ENCODE peak calls at places on chromosomes 1 and 21, in five cellular contexts. D is aorta; J is ovary; E is CD8-positive, alpha-beta T cell; I is heart right ventricle. X is an unnamed sample. For H3K9me3, the result is how much of the 10 kb centered on the place peaks cover.

GRCh38 chr1:203996126-203996525 is 76.8 kb upstream of the SOX13 start:
- DNase-seq in D (no peak), J (no peak), E (no peak), I (no peak), X (no peak)

GRCh38 chr1:209766051-209766450 is 10.2 kb downstream of the TRAF3IP3 start:
- DNase-seq in D (no peak), J (no peak), E (no peak), I (no peak), X (no peak)

GRCh38 chr21:45322231-45322959 is 34.7 kb upstream of the POFUT2 start:
- DNase-seq in D (peak), J (peak), E (no peak), I (no peak), X (no peak)

GRCh38 chr1:88774151-88774556 is 90.1 kb downstream of the PKN2 start:
- DNase-seq in D (no peak), J (no peak), E (no peak), I (no peak), X (no peak)

GRCh38 chr21:36630485-36631206 is 68.3 kb upstream of the SIM2 start:
- DNase-seq in D (no peak), J (no peak), E (peak), I (peak), X (peak)

GRCh38 chr1:66134004-66134403 is 341.3 kb downstream of the PDE4B start:
- DNase-seq in D (no peak), J (no peak), E (no peak), I (no peak), X (no peak)

GRCh38 chr1:2229032-2229920 is 1.2 kb downstream of the SKI start:
- DNase-seq in D (peak), J (peak), E (peak), I (no peak), X (no peak)

GRCh38 chr1:8460132-8460544 is 142.2 kb downstream of the SLC45A1 start:
- DNase-seq in D (no peak), J (no peak), E (no peak), I (no peak), X (no peak)

GRCh38 chr1:183932412-183932811 is 105.1 kb downstream of the COLGALT2 start:
- DNase-seq in D (peak), J (peak), E (no peak), I (peak), X (no peak)

GRCh38 chr1:15758537-15758936 is at the start of gene FBLIM1:
- DNase-seq in D (peak), J (peak), E (no peak), I (no peak), X (no peak)

GRCh38 chr21:44723177-44724131 is 12.1 kb upstream of the TSPEAR start:
- DNase-seq in D (peak), J (no peak), E (no peak), I (no peak), X (no peak)

GRCh38 chr1:27098447-27099153 is 56.3 kb downstream of the SLC9A1 start:
- DNase-seq in D (no peak), J (peak), E (no peak), I (no peak), X (no peak)

GRCh38 chr1:16430598-16430997 is 6.6 kb downstream of the SPATA21 start:
- DNase-seq in D (no peak), J (no peak), E (no peak), I (no peak), X (no peak)

GRCh38 chr1:205319081-205320018 is 2.2 kb downstream of the NUAK2 start:
- DNase-seq in D (no peak), J (peak), E (no peak), I (peak), X (no peak)

GRCh38 chr1:6001992-6002576 is 9.9 kb upstream of the NPHP4 start:
- DNase-seq in D (peak), J (peak), E (no peak), I (no peak), X (no peak)

GRCh38 chr21:35288238-35288637 is 239.1 kb upstream of the RUNX1 start:
- DNase-seq in D (no peak), J (no peak), E (no peak), I (no peak), X (no peak)

GRCh38 chr1:89396902-89397301 is 33.0 kb downstream of the GBP6 start:
- DNase-seq in D (no peak), J (no peak), E (no peak), I (no peak), X (no peak)

GRCh38 chr1:231443363-231443762 is 21.3 kb upstream of the EGLN1 start:
- DNase-seq in D (no peak), J (no peak), E (no peak), I (no peak), X (no peak)

GRCh38 chr1:21299007-21299406 is 8.7 kb upstream of the ECE1 start:
- DNase-seq in D (no peak), J (no peak), E (no peak), I (no peak), X (no peak)

GRCh38 chr1:160167580-160167979 is 16.2 kb downstream of the ATP1A4 start:
- DNase-seq in D (no peak), J (no peak), E (no peak), I (no peak), X (no peak)

GRCh38 chr1:119372493-119373086 is 4.0 kb downstream of the HAO2 start:
- DNase-seq in D (no peak), J (no peak), E (no peak), I (peak), X (no peak)

GRCh38 chr1:31666290-31666963 is 21.8 kb upstream of the PEF1 start:
- DNase-seq in D (no peak), J (no peak), E (no peak), I (peak), X (no peak)

GRCh38 chr21:32572574-32573420 is 12.5 kb downstream of the TCP10L start:
- DNase-seq in D (no peak), J (no peak), E (no peak), I (no peak), X (no peak)

GRCh38 chr1:42279055-42279454 is 56.0 kb downstream of the FOXJ3 start:
- DNase-seq in D (no peak), J (no peak), E (no peak), I (no peak), X (no peak)

GRCh38 chr21:27173052-27173451 is 206.2 kb upstream of the ADAMTS5 start:
- DNase-seq in D (no peak), J (no peak), E (no peak), I (no peak), X (no peak)

GRCh38 chr21:27171704-27172103 is 204.8 kb upstream of the ADAMTS5 start:
- DNase-seq in D (no peak), J (no peak), E (no peak), I (no peak), X (no peak)

GRCh38 chr21:27164208-27165172 is 197.6 kb upstream of the ADAMTS5 start:
- DNase-seq in D (no peak), J (no peak), E (no peak), I (no peak), X (no peak)

GRCh38 chr21:27168084-27168483 is 201.2 kb upstream of the ADAMTS5 start:
- DNase-seq in D (no peak), J (no peak), E (no peak), I (no peak), X (no peak)
- H3K9me3 ChIP-seq in D (under half), J (under half), E (under half), I (under half), X (under half)

DNA sequence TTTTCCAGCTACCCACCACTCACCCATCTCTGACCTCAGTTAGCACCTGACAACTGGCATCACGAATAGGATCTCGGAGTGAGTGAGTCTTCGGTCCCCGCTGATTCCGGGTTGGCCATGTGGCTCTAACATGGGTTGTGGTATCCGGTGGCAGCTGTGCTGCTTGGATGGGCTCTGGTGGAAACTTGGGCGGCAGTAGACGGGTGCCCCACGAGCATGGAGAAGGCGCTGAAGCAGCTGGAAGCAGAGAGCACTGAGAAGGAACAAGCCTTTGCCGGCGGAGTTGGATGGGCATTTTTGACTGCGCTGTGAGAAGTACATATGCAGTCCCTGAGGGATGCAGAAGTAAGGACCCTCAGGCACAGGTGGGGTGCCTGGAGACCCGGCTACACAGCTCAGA is 1044.0 kb upstream of the ADGRL4 start:
- DNase-seq in D (no peak), J (no peak), E (no peak), I (no peak), X (no peak)
- H3K9me3 ChIP-seq in D (under half), J (under half), E (under half), I (under half), X (under half)

DNA sequence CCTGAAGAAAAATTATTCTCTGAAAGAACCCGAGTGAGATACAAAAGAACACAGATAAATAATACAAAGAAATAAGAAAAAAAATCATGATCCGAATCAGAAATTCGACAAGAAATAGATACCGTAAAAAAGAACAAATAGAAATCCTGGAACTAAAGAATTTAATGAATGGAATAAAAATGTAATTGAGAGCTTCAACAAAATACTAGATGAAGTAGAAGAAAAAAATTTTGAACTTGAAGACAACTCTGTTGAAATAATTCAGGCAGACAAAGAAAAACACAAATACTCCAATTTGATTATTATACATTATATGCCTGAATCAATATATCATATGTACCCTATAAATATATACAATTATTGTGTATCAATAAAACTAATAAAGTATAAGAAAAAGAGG is 4.8 kb upstream of the OR6F1 start:
- DNase-seq in D (no peak), J (no peak), E (no peak), I (no peak), X (no peak)
- H3K9me3 ChIP-seq in D (under half), J (under half), E (under half), I (under half), X (under half)

DNA sequence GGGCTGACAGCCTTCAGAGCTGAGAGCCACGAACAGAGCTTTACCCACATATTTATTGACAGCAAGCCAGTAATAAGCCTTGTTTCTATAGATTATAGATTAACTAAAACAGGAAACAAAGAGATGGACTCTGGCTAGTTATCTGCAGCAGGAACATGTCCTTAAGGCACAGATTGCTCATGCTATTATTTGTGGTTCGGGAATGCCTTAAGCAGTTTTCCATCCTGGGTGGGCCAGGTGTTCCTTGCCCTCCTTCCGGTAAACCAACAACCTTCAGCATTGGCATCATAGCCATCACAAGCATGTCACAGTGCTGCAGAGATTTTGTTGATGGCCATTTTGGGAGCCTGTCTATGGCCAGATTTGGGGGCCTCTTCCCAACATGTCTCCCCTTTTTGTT is 96.8 kb downstream of the POU2F1 start:
- DNase-seq in D (no peak), J (no peak), E (no peak), I (no peak), X (no peak)
- H3K9me3 ChIP-seq in D (under half), J (under half), E (under half), I (under half), X (under half)

GRCh38 chr1:248788327-248788726 is 32.8 kb upstream of the LYPD8 start:
- DNase-seq in D (no peak), J (no peak), E (no peak), I (no peak), X (no peak)
- H3K9me3 ChIP-seq in D (under half), J (under half), E (under half), I (under half), X (under half)

GRCh38 chr1:248611883-248612282 is 14.4 kb upstream of the OR2T10 start:
- DNase-seq in D (no peak), J (no peak), E (no peak), I (no peak), X (no peak)

GRCh38 chr1:248618878-248619277 is 16.0 kb downstream of the OR2T11 start:
- DNase-seq in D (peak), J (peak), E (peak), I (no peak), X (no peak)

GRCh38 chr1:248618119-248618518 is 16.8 kb downstream of the OR2T11 start:
- DNase-seq in D (no peak), J (no peak), E (no peak), I (no peak), X (no peak)

DNA sequence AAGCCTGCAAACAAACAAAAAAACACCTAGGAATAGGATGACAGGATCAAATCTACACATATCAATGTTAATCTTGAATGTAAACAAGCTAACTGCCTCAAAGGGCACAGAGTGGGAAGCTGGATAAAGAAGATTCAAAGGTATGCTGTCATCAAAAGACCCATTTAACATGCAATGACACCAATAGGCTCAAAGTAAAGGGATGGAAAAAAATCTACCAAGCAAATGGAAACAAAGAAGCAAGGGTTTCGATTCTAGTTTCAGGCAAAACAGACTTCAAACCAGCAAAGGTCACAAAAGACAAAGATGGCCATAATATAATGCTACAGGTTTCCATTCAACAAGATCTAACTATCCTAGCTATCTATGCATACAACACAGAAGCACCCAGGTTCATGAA is 16.2 kb upstream of the OR2T10 start:
- DNase-seq in D (no peak), J (no peak), E (no peak), I (no peak), X (no peak)
- H3K9me3 ChIP-seq in D (under half), J (under half), E (under half), I (under half), X (under half)

GRCh38 chr1:229943148-229943714 is 123.8 kb upstream of the GALNT2 start:
- DNase-seq in D (no peak), J (no peak), E (no peak), I (no peak), X (no peak)

GRCh38 chr1:229942508-229942907 is 124.5 kb upstream of the GALNT2 start:
- DNase-seq in D (no peak), J (no peak), E (no peak), I (peak), X (no peak)

GRCh38 chr1:229941785-229942184 is 125.3 kb upstream of the GALNT2 start:
- DNase-seq in D (no peak), J (no peak), E (no peak), I (no peak), X (no peak)

GRCh38 chr1:229945795-229946194 is 121.2 kb upstream of the GALNT2 start:
- DNase-seq in D (no peak), J (no peak), E (no peak), I (no peak), X (no peak)

GRCh38 chr1:229943988-229944743 is 122.9 kb upstream of the GALNT2 start:
- DNase-seq in D (no peak), J (no peak), E (no peak), I (no peak), X (no peak)
- H3K9me3 ChIP-seq in D (under half), J (under half), E (under half), I (under half), X (under half)

DNA sequence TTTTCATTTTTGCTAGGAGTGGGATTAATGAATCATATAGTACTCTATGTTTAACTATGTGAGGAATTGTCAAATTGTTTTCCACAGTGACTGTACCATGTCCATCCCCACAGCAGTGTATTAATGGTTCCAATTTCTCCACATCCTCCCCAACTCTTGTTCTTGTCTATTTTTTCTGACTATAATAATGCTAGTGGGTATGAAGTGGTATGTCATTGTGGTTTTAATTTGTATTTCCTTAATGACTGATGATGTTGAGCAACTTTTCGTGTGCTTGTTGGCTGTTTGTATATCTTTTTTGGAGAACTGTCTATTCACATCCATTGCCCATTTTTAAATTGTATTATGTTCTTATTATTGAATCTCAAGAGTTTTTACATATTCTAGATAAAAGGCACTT is 10.0 kb upstream of the KPRP start:
- DNase-seq in D (no peak), J (no peak), E (no peak), I (no peak), X (no peak)
- H3K9me3 ChIP-seq in D (under half), J (under half), E (under half), I (under half), X (under half)

X was measured in T-helper 17 cell.